ENCODE peak calls at places on chromosomes 12 and 14, in four cellular contexts. M is activated T-cell treated with anti-CD3 and anti-CD28 coated beads for 1 hour, O is substantia nigra, I is putamen. S is an unnamed sample.

GRCh38 chr12:4626543-4626942 is 22.3 kb downstream of the AKAP3 start:
- DNase-seq in I (no peak), M (no peak), O (no peak), S (no peak)

GRCh38 chr12:48934312-48934706 is 9.0 kb upstream of the FKBP11 start:
- DNase-seq in O (no peak), I (no peak), M (no peak), S (no peak)

GRCh38 chr14:24921903-24922302 is 128.0 kb downstream of the STXBP6 start:
- DNase-seq in M (no peak), I (no peak), O (no peak), S (no peak)

GRCh38 chr12:107373238-107373809 is 280.0 kb upstream of the CRY1 start:
- DNase-seq in M (no peak), I (no peak), O (no peak), S (no peak)

GRCh38 chr12:117538032-117538690 is 176.7 kb upstream of the NOS1 start:
- DNase-seq in O (no peak), M (no peak), I (no peak), S (no peak)

GRCh38 chr14:101827286-101827685 is 65.8 kb downstream of the PPP2R5C start:
- DNase-seq in M (no peak), O (no peak), I (no peak), S (no peak)

GRCh38 chr14:37623552-37623951 is 28.1 kb downstream of the TTC6 start:
- DNase-seq in M (no peak), O (no peak), I (no peak), S (peak; percentile 30)

GRCh38 chr14:90381011-90381790 is 15.6 kb upstream of the CALM1 start:
- DNase-seq in O (peak; percentile 13), M (no peak), I (peak; percentile 87), S (peak; percentile 80)